ENCODE peak calls at places on chromosomes 13 and 19, in six cellular contexts. B, R, Q, Y, A and N are unnamed samples.

GRCh38 chr19:3132971-3133792 is 2.7 kb upstream of the GNA15 start:
- DNase-seq in B (peak), Y (peak), Q (peak), R (no peak), A (no peak), N (no peak)

GRCh38 chr13:107450426-107450825 is 764.9 kb downstream of the LIG4 start:
- DNase-seq in R (no peak), Q (no peak), A (no peak), B (no peak), Y (no peak), N (no peak)

GRCh38 chr13:93225610-93226009 is 997 bp upstream of the GPC6 start:
- DNase-seq in B (no peak), A (no peak), R (no peak), Q (no peak), Y (no peak), N (no peak)

GRCh38 chr19:41597600-41598041 is 21.7 kb downstream of the CEACAM21 start:
- DNase-seq in Q (peak), A (peak), R (no peak), Y (peak), B (peak), N (peak)

GRCh38 chr13:96027496-96027895 is 25.7 kb downstream of the UGGT2 start:
- DNase-seq in R (no peak), A (no peak), B (no peak), Y (no peak), Q (no peak), N (no peak)

GRCh38 chr13:111620586-111620985 is 300.1 kb downstream of the TEX29 start:
- DNase-seq in Y (no peak), A (no peak), R (peak), Q (no peak), B (no peak), N (no peak)

GRCh38 chr19:13053761-13054604 is 48.7 kb downstream of the LYL1 start:
- DNase-seq in Q (no peak), A (peak), Y (no peak), R (no peak), B (no peak), N (no peak)

GRCh38 chr13:98349731-98350305 is 172.7 kb upstream of the RNF113B start:
- DNase-seq in Q (no peak), A (no peak), B (no peak), Y (peak), R (no peak), N (no peak)

GRCh38 chr13:50358221-50358620 is 343.0 kb downstream of the KCNRG start:
- DNase-seq in B (no peak), Q (no peak), R (no peak), A (peak), Y (no peak), N (no peak)

GRCh38 chr13:114064516-114065140 is 67.8 kb downstream of the RASA3 start:
- DNase-seq in R (no peak), Q (no peak), B (no peak), Y (no peak), A (peak), N (no peak)

GRCh38 chr19:39001016-39001415 is 25.5 kb upstream of the FBXO17 start:
- DNase-seq in B (no peak), A (no peak), R (no peak), Y (no peak), Q (no peak), N (no peak)

GRCh38 chr19:19782783-19783182 is 38.8 kb downstream of the ZNF506 start:
- DNase-seq in Q (no peak), B (no peak), R (no peak), A (no peak), Y (no peak), N (no peak)

GRCh38 chr19:55467236-55468053 is 2.9 kb upstream of the C19orf85 start:
- DNase-seq in B (peak), R (no peak), Q (peak), Y (peak), A (peak), N (no peak)

GRCh38 chr13:25768726-25769270 is 283.0 kb downstream of the SHISA2 start:
- DNase-seq in Q (no peak), B (no peak), A (no peak), Y (no peak), R (no peak), N (no peak)

GRCh38 chr13:105334211-105334610 is 1201.3 kb downstream of the EFNB2 start:
- DNase-seq in A (no peak), Y (no peak), B (no peak), Q (no peak), R (no peak), N (no peak)

GRCh38 chr19:18373892-18374629 is 11.9 kb upstream of the GDF15 start:
- DNase-seq in B (peak), A (peak), Q (peak), Y (peak), R (peak), N (no peak)

GRCh38 chr13:19268331-19268730 is 86.7 kb upstream of the TUBA3C start:
- DNase-seq in R (no peak), B (no peak), Y (no peak), A (no peak), Q (no peak), N (no peak)